ENCODE peak calls at places on chromosomes 1 and 21, in nine cellular contexts. R is foreskin fibroblast; P is transverse colon; M is mesothelial cell of epicardium; S is NCI-H2081; Z is astrocyte of the spinal cord; W is glutamatergic neuron; D is cardiac fibroblast; G is CD8-positive, alpha-beta T cell. E is an unnamed sample.
A peak's percentile ranks its signal among the peaks of the same experiment; 100 is the strongest.

GRCh38 chr1:87333692-87334347 is 5.1 kb downstream of the LMO4 start:
- DNase-seq in Z (no peak), P (no peak), R (no peak), G (no peak), M (no peak), D (peak; percentile 20), W (no peak), S (no peak), E (peak; percentile 59)

GRCh38 chr1:50774759-50775351 is 185.2 kb downstream of the FAF1 start:
- DNase-seq in R (peak; percentile 74), D (peak; percentile 78), M (no peak), Z (peak; percentile 72), W (no peak), G (no peak), P (no peak), S (peak; percentile 86), E (peak; percentile 31)

GRCh38 chr1:173360478-173361063 is 116.6 kb upstream of the PRDX6 start:
- DNase-seq in W (no peak), Z (no peak), R (no peak), S (no peak), G (no peak), D (no peak), P (no peak), M (no peak), E (no peak)

GRCh38 chr1:157542676-157543075 is 9.6 kb downstream of the FCRL5 start:
- DNase-seq in D (no peak), G (no peak), Z (no peak), W (no peak), S (no peak), M (no peak), P (no peak), R (no peak), E (no peak)

GRCh38 chr1:46396429-46397398 is 2.6 kb downstream of the FAAH start:
- DNase-seq in M (no peak), Z (no peak), R (peak; percentile 26), P (no peak), W (no peak), G (no peak), S (peak; percentile 81), D (no peak), E (no peak)

GRCh38 chr1:71086331-71086730 is 5.5 kb upstream of the ZRANB2 start:
- DNase-seq in S (no peak), M (no peak), P (no peak), G (no peak), D (peak; percentile 85), W (no peak), R (peak; percentile 65), Z (peak; percentile 43), E (no peak)

GRCh38 chr1:94463765-94464330 is 45.7 kb downstream of the ABCD3 start:
- DNase-seq in M (no peak), S (peak; percentile 2), D (peak; percentile 76), Z (peak; percentile 55), R (peak; percentile 65), G (no peak), P (no peak), W (no peak), E (peak; percentile 22)

GRCh38 chr1:224641030-224641429 is 24.9 kb downstream of the CNIH3 start:
- DNase-seq in G (no peak), D (no peak), S (no peak), P (peak; percentile 28), W (no peak), R (no peak), Z (no peak), M (no peak), E (no peak)

GRCh38 chr1:226325178-226325577 is 16.2 kb upstream of the LIN9 start:
- DNase-seq in P (no peak), Z (no peak), S (no peak), W (no peak), R (peak; percentile 26), G (no peak), D (peak; percentile 43), M (no peak), E (no peak)

GRCh38 chr1:225871374-225872074 is 10.7 kb downstream of the TMEM63A start:
- DNase-seq in S (peak; percentile 92), M (no peak), W (no peak), D (peak; percentile 30), R (peak; percentile 49), P (no peak), Z (no peak), G (no peak), E (no peak)

GRCh38 chr1:19010503-19010902 is 54.0 kb upstream of the IFFO2 start:
- DNase-seq in S (no peak), P (no peak), M (no peak), D (no peak), W (no peak), G (no peak), R (peak; percentile 13), Z (no peak), E (no peak)

GRCh38 chr1:223417444-223417843 is 24.2 kb downstream of the CCDC185 start:
- DNase-seq in R (no peak), P (no peak), S (no peak), W (no peak), Z (peak; percentile 16), G (no peak), D (no peak), M (no peak), E (no peak)

GRCh38 chr1:31572323-31573104 is 3.8 kb upstream of the TINAGL1 start:
- DNase-seq in G (no peak), M (no peak), D (peak; percentile 56), W (no peak), Z (no peak), S (no peak), R (peak; percentile 76), P (no peak), E (no peak)

GRCh38 chr1:62428351-62428750 is 8.5 kb upstream of the USP1 start:
- DNase-seq in G (no peak), R (no peak), Z (no peak), S (no peak), M (no peak), D (no peak), W (no peak), P (no peak), E (no peak)

GRCh38 chr1:206722751-206723499 is 38.2 kb downstream of the MAPKAPK2 start:
- DNase-seq in M (no peak), S (no peak), R (no peak), D (no peak), Z (no peak), P (peak; percentile 8), G (no peak), W (no peak), E (no peak)

GRCh38 chr1:231376875-231377549 is 38.9 kb downstream of the SPRTN start:
- DNase-seq in S (no peak), M (no peak), D (no peak), G (no peak), Z (peak; percentile 23), P (no peak), W (no peak), R (no peak), E (no peak)

GRCh38 chr21:44082648-44083436 is 24.4 kb upstream of the PWP2 start:
- DNase-seq in P (no peak), W (no peak), G (no peak), M (no peak), S (no peak), Z (no peak), D (no peak), R (no peak), E (no peak)